ENCODE peak calls at places on chromosomes 5 and 9, in six cellular contexts. P is spleen; C is lower lobe of right lung; Q is heart right ventricle; U is lung; W is CD8-positive, alpha-beta T cell. N is an unnamed sample.

GRCh38 chr9:77819672-77820071 is 171.6 kb upstream of the GNA14 start:
- DNase-seq in W (no peak), Q (no peak), C (no peak), P (no peak), U (no peak), N (no peak)

GRCh38 chr9:35714579-35715252 is 17.3 kb downstream of the TLN1 start:
- DNase-seq in U (no peak), P (no peak), Q (no peak), C (no peak), W (no peak), N (no peak)

GRCh38 chr5:122773615-122774014 is 1.3 kb upstream of the SNX2 start:
- DNase-seq in U (no peak), P (no peak), C (no peak), W (no peak), Q (no peak), N (no peak)

GRCh38 chr5:158463188-158463587 is 604.2 kb upstream of the CLINT1 start:
- DNase-seq in P (no peak), W (no peak), C (no peak), Q (no peak), U (no peak), N (no peak)

GRCh38 chr5:170614071-170614490 is 110.3 kb downstream of the KCNIP1 start:
- DNase-seq in C (no peak), P (peak), W (no peak), Q (peak), U (no peak), N (no peak)

GRCh38 chr5:43572357-43572756 is 15.5 kb upstream of the PAIP1 start:
- DNase-seq in W (no peak), Q (peak), P (no peak), C (no peak), U (no peak), N (no peak)

GRCh38 chr5:65868509-65868908 is 57.9 kb upstream of the ERBIN start:
- DNase-seq in P (no peak), Q (no peak), C (no peak), U (no peak), W (no peak), N (no peak)

GRCh38 chr5:127290019-127290945 is at the start of gene MEGF10:
- DNase-seq in P (no peak), U (no peak), Q (peak), C (no peak), W (no peak), N (peak)

GRCh38 chr9:129609486-129610192 is 11.3 kb downstream of the C9orf50 start:
- DNase-seq in W (peak), U (peak), P (peak), Q (peak), C (peak), N (no peak)

GRCh38 chr9:19138084-19138483 is 10.8 kb upstream of the PLIN2 start:
- DNase-seq in Q (no peak), U (no peak), P (no peak), C (no peak), W (no peak), N (no peak)

GRCh38 chr9:96638606-96639364 is 16.3 kb downstream of the PRXL2C start:
- DNase-seq in W (no peak), Q (no peak), C (no peak), P (no peak), U (no peak), N (no peak)

GRCh38 chr5:147346006-147346561 is 111.3 kb downstream of the STK32A start:
- DNase-seq in C (no peak), P (no peak), U (no peak), W (no peak), Q (no peak), N (no peak)

GRCh38 chr5:114010362-114010761 is 351.5 kb upstream of the KCNN2 start:
- DNase-seq in P (no peak), W (no peak), C (no peak), Q (no peak), U (no peak), N (no peak)

GRCh38 chr5:444226-444625 is 1.2 kb downstream of the EXOC3 start:
- DNase-seq in W (no peak), U (no peak), P (peak), C (no peak), Q (no peak), N (no peak)

GRCh38 chr5:141039517-141039916 is 11.7 kb upstream of the PCDHB1 start:
- DNase-seq in P (no peak), C (no peak), W (no peak), Q (no peak), U (no peak), N (no peak)

GRCh38 chr5:152884006-152884405 is 478.9 kb upstream of the NMUR2 start:
- DNase-seq in U (no peak), W (no peak), P (no peak), C (no peak), Q (no peak), N (no peak)

GRCh38 chr9:77945798-77946197 is 85.8 kb downstream of the GNAQ start:
- DNase-seq in C (no peak), W (no peak), P (no peak), U (no peak), Q (no peak), N (no peak)

GRCh38 chr9:129576546-129577543 is 44.1 kb downstream of the C9orf50 start:
- DNase-seq in C (no peak), P (no peak), W (no peak), U (no peak), Q (peak), N (no peak)

GRCh38 chr5:97528941-97529340 is 345.9 kb upstream of the RIOK2 start:
- DNase-seq in Q (peak), P (no peak), W (no peak), U (no peak), C (no peak), N (no peak)

GRCh38 chr5:120655828-120656435 is 191.8 kb downstream of the PRR16 start:
- DNase-seq in W (no peak), U (peak), P (no peak), C (no peak), Q (no peak), N (no peak)

GRCh38 chr5:178836628-178837027 is 23.1 kb upstream of the ZNF354B start:
- DNase-seq in W (no peak), Q (no peak), C (no peak), P (no peak), U (no peak), N (no peak)

GRCh38 chr9:127495884-127496555 is 44.7 kb downstream of the LRSAM1 start:
- DNase-seq in P (no peak), Q (no peak), W (no peak), C (no peak), U (no peak), N (no peak)

GRCh38 chr9:83707518-83707767 is 315 bp downstream of the UBQLN1 start:
- DNase-seq in C (no peak), W (no peak), Q (no peak), U (no peak), P (no peak), N (no peak)

GRCh38 chr5:172479784-172480115 is 25.4 kb upstream of the SH3PXD2B start:
- DNase-seq in U (no peak), W (no peak), P (no peak), Q (no peak), C (no peak), N (no peak)

GRCh38 chr5:73789851-73790281 is 163.9 kb downstream of the ARHGEF28 start:
- DNase-seq in C (no peak), U (no peak), W (no peak), P (no peak), Q (no peak), N (no peak)

GRCh38 chr5:34552686-34553085 is 103.4 kb upstream of the RAI14 start:
- DNase-seq in C (no peak), U (no peak), Q (no peak), P (no peak), W (no peak), N (no peak)

GRCh38 chr5:59276886-59277514 is 616.5 kb downstream of the PDE4D start:
- DNase-seq in Q (peak), P (no peak), W (no peak), C (no peak), U (no peak), N (no peak)

GRCh38 chr5:126525630-126526245 is 69.3 kb downstream of the ALDH7A1 start:
- DNase-seq in Q (peak), U (peak), P (no peak), W (no peak), C (peak), N (no peak)

GRCh38 chr9:131112374-131113159 is 12.8 kb upstream of the NUP214 start:
- DNase-seq in W (no peak), P (peak), Q (no peak), C (no peak), U (no peak), N (no peak)

GRCh38 chr9:102072061-102072764 is 333.8 kb upstream of the GRIN3A start:
- DNase-seq in U (no peak), C (no peak), Q (no peak), P (no peak), W (no peak), N (no peak)

GRCh38 chr5:39757121-39757520 is 332.3 kb upstream of the DAB2 start:
- DNase-seq in P (no peak), W (no peak), C (no peak), U (no peak), Q (no peak), N (no peak)

GRCh38 chr5:99102073-99102697 is 173.4 kb upstream of the CHD1 start:
- DNase-seq in C (no peak), Q (no peak), W (no peak), P (no peak), U (no peak), N (no peak)

GRCh38 chr9:106771618-106772017 is 91.3 kb upstream of the ZNF462 start:
- DNase-seq in Q (peak), U (no peak), C (no peak), W (no peak), P (no peak), N (no peak)

GRCh38 chr5:121138495-121138907 is 674.4 kb downstream of the PRR16 start:
- DNase-seq in P (no peak), U (no peak), C (no peak), Q (no peak), W (no peak), N (no peak)

GRCh38 chr5:155728146-155728856 is 598.7 kb upstream of the SGCD start:
- DNase-seq in P (peak), Q (peak), C (peak), W (peak), U (no peak), N (no peak)

GRCh38 chr9:95480346-95480745 is 36.4 kb downstream of the PTCH1 start:
- DNase-seq in U (no peak), Q (no peak), W (no peak), P (no peak), C (no peak), N (no peak)

GRCh38 chr9:95483431-95483830 is 33.3 kb downstream of the PTCH1 start:
- DNase-seq in C (no peak), W (no peak), Q (no peak), P (no peak), U (no peak), N (no peak)

GRCh38 chr9:95486318-95486717 is 30.5 kb downstream of the PTCH1 start:
- DNase-seq in Q (no peak), C (peak), W (no peak), P (no peak), U (no peak), N (no peak)

GRCh38 chr9:95481000-95481399 is 35.8 kb downstream of the PTCH1 start:
- DNase-seq in C (no peak), W (no peak), P (no peak), U (no peak), Q (no peak), N (no peak)

GRCh38 chr9:95484225-95484624 is 32.5 kb downstream of the PTCH1 start:
- DNase-seq in W (no peak), P (no peak), C (no peak), U (no peak), Q (no peak), N (no peak)
- H3K27ac ChIP-seq in W (no peak), P (no peak), C (no peak), U (no peak), Q (no peak), N (no peak)

DNA sequence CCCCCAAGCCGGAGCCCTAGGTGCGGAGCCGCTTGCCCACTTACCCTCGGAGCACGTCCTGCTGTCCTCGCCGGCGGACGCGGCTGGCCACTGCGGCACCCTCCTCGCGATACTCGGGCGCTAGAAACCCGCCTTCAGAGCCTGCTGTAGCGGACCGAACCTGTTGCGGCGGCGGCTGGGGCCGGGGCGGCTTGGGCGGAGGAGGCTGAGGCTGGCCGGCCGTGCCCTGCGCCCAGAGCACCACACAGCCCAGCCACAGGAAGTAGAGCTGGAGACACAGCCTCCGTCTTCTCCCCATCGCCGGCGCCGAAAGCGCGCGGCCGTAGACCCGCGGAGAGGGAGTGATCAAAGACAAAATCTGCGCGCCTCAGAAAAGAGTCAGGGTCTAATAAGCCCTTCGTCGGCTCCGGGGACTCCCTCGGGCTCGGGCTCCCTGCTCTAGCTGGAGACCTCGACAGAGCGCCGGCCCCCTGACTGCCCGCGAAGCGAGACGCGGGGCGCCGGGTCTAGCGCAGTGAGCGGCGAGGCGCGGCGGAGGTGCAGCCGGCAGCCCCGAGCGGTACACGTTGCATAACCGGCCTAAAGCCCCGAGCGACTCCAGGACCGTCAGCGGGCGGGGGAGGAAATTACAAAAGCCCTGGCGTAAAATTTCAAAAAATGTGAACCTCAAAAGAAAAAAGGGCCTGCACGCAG is 593 bp downstream of the FBN2 start:
- DNase-seq in C (peak), Q (peak), W (no peak), U (no peak), P (peak), N (no peak)
- H3K27ac ChIP-seq in C (no peak), Q (no peak), W (no peak), U (no peak), P (peak), N (no peak)

DNA sequence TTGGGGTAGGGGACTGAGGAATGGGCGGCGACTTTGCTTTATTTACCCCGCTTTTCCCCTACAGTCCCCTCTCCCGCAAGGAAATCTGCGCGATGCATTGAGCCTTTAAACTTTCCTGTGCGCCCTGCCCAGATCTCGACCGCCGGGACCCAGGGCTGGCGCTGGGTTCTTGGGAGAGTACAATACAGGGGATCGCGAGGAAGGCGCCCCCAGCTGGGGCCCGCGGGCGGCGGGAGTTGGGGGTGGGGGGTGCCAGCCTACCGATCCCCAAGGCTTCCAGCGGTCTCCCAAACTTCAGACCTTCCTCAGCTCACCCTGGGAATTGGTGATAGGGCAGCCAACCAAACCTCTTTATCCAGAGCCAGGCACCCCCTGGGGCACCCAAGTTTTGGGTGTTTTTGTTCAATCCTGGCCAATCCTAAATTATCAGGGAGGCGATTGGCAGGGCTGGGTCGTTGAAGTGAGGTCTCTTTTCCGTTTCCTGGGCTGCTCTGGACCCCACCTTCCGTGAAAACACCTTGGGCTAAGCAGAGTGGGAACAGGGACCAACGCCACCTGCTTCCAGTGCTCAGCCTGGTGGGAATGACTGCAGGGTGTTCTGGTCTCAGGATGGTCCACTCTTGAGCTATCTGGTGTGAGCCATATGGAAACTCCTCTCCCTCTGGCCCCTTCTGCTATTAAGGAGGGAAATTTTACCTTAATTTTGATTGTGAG is 51.4 kb upstream of the DAB2IP start:
- DNase-seq in C (no peak), W (no peak), U (no peak), P (no peak), Q (no peak), N (no peak)
- H3K27ac ChIP-seq in C (peak), W (no peak), U (no peak), P (no peak), Q (peak), N (peak)

DNA sequence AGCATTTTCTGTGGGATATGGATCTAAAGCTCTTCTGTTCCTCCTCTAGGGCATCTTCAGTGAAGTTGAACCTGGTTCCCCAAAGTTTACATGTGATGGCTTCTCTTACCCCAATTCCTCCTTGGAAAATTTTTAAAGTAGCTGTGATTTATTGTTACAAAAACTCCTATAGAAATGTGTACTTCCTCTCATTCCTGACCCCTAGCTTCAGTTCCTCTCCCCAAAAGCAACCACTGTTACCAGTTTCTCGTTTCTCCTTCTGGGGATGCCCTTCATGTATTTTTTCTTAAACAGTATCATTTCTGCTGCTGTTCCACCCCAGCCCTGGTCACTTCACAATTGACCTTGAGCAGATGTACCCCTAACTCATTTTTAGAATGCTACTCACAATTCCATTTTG is 18.4 kb upstream of the GLRX start:
- DNase-seq in U (no peak), C (no peak), P (no peak), Q (no peak), W (no peak), N (no peak)
- H3K27ac ChIP-seq in U (no peak), C (peak), P (peak), Q (peak), W (no peak), N (no peak)

DNA sequence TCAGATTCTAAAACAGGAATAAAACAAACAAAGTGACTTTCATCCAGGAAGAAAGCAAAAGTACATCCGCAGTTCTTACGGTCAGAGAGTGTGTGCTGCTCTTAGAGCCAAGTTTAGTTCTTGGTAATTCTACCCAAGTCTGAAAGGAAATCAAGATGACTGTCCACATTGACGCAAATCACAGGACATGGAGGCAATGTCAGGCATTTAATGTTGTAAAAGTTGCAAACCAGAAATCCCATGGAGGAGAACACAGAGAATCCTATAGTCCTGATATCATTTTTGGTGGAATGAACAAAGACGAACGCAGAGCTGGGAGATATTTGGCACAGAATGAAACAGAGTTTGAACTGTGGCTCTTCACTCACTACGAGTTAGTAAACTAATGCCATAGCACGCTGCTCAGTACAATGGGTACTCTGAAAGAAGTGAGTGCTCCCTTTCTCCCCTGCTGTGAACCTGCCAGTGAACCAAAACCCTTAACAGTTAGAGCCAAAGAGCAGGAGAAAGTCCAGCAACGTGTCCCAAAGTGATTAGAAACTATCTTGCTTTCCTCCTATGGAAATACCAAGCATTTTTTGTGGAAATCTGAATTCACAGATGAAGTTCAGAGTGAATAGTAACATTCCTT is 74.3 kb downstream of the MUSK start:
- DNase-seq in P (no peak), W (no peak), Q (no peak), C (no peak), U (no peak), N (no peak)
- H3K27ac ChIP-seq in P (peak), W (no peak), Q (peak), C (peak), U (peak), N (peak)

GRCh38 chr5:78627175-78627574 is 21.4 kb downstream of the LHFPL2 start:
- DNase-seq in Q (no peak), P (no peak), W (no peak), U (no peak), C (no peak), N (peak)
- H3K27ac ChIP-seq in Q (no peak), P (no peak), W (no peak), U (no peak), C (no peak), N (no peak)

DNA sequence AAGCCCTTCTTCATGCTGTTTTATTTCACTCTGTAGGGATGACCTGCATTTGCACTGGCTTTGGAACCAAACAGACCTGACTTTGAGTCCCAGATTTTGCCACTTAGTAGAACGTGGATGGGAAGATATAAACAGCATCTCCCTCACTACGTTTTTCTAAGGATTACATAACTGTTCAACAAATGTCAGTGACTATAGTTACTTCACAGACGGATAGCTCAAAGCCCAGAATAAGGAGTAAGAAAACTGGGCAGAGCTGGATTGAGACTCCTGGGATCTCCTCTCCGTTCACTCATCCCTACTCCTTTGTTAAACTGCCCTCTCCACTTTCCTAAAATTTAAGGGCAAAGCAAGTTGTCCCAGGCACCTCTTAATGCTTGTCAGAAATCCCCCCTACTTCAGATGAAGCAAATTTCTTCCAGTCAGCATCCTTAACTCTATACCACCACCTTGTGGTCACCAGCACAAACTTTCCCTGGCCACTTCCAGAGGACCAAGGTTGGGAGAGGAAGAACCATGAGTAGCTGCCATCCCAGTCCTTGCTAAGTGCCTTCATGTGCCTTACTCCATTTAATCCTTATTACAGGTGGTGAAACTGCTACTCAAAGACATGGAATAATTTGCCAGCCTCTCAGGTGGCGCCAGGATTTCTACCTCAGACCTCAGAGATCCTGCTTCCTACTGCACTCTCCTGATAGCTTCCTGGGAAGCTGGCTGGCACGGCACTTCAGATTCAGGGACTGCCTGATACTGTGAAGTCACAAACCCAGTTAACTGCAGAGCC is 38.4 kb downstream of the EGR1 start:
- DNase-seq in W (peak), U (no peak), C (no peak), Q (peak), P (no peak), N (no peak)
- H3K27ac ChIP-seq in W (no peak), U (peak), C (no peak), Q (no peak), P (no peak), N (no peak)